ENCODE peak calls at places on chromosomes 1 and 21, in five cellular contexts. One of them, this sample, is unnamed.
A peak's percentile ranks its signal among the peaks of the same experiment; 100 is the strongest.

GRCh38 chr21:42061195-42061865 is 9.8 kb upstream of the UMODL1 start:
- DNase-seq in H1: no peak
- DNase-seq in stomach: no peak
- DNase-seq in heart left ventricle: peak; percentile 69
- DNase-seq in ovary: no peak
- DNase-seq in this sample: peak; percentile 88

GRCh38 chr1:205668951-205669340 is 11.4 kb downstream of the SLC45A3 start:
- DNase-seq in H1: no peak
- DNase-seq in stomach: no peak
- DNase-seq in heart left ventricle: no peak
- DNase-seq in ovary: no peak
- DNase-seq in this sample: peak; percentile 41

GRCh38 chr1:78627321-78627720 is 7.1 kb downstream of the IFI44L start:
- DNase-seq in H1: no peak
- DNase-seq in stomach: no peak
- DNase-seq in heart left ventricle: no peak
- DNase-seq in ovary: no peak
- DNase-seq in this sample: no peak

GRCh38 chr1:19484338-19484792 is 974 bp downstream of the CAPZB start:
- DNase-seq in H1: no peak
- DNase-seq in stomach: no peak
- DNase-seq in heart left ventricle: no peak
- DNase-seq in ovary: no peak
- DNase-seq in this sample: no peak

GRCh38 chr21:35303085-35303484 is 254.0 kb upstream of the RUNX1 start:
- DNase-seq in H1: no peak
- DNase-seq in stomach: no peak
- DNase-seq in heart left ventricle: no peak
- DNase-seq in ovary: no peak
- DNase-seq in this sample: no peak

GRCh38 chr1:234079896-234080295 is 175.4 kb downstream of the SLC35F3 start:
- DNase-seq in H1: no peak
- DNase-seq in stomach: no peak
- DNase-seq in heart left ventricle: no peak
- DNase-seq in ovary: no peak
- DNase-seq in this sample: no peak

GRCh38 chr1:39105061-39105840 is 79.1 kb downstream of the NDUFS5 start:
- DNase-seq in H1: no peak
- DNase-seq in stomach: peak; percentile 84
- DNase-seq in heart left ventricle: peak; percentile 81
- DNase-seq in ovary: peak; percentile 75
- DNase-seq in this sample: peak; percentile 42

GRCh38 chr1:36733748-36734147 is 251.0 kb upstream of the CSF3R start:
- DNase-seq in H1: no peak
- DNase-seq in stomach: no peak
- DNase-seq in heart left ventricle: no peak
- DNase-seq in ovary: no peak
- DNase-seq in this sample: no peak

GRCh38 chr1:172154571-172154970 is 265.9 kb upstream of the C1orf105 start:
- DNase-seq in H1: no peak
- DNase-seq in stomach: no peak
- DNase-seq in heart left ventricle: no peak
- DNase-seq in ovary: no peak
- DNase-seq in this sample: no peak

GRCh38 chr1:229127301-229127700 is 143.6 kb upstream of the RAB4A start:
- DNase-seq in H1: no peak
- DNase-seq in stomach: peak; percentile 49
- DNase-seq in heart left ventricle: no peak
- DNase-seq in ovary: no peak
- DNase-seq in this sample: no peak

GRCh38 chr1:65104854-65105540 is 43.0 kb upstream of the AK4 start:
- DNase-seq in H1: no peak
- DNase-seq in stomach: no peak
- DNase-seq in heart left ventricle: no peak
- DNase-seq in ovary: no peak
- DNase-seq in this sample: no peak

GRCh38 chr1:10638559-10639300 is 157.7 kb downstream of the CASZ1 start:
- DNase-seq in H1: no peak
- DNase-seq in stomach: no peak
- DNase-seq in heart left ventricle: no peak
- DNase-seq in ovary: no peak
- DNase-seq in this sample: no peak

GRCh38 chr1:171985639-171986038 is 144.3 kb downstream of the DNM3 start:
- DNase-seq in H1: no peak
- DNase-seq in stomach: no peak
- DNase-seq in heart left ventricle: no peak
- DNase-seq in ovary: no peak
- DNase-seq in this sample: no peak

GRCh38 chr1:1124508-1124785 is 8.6 kb upstream of the C1orf159 start:
- DNase-seq in H1: no peak
- DNase-seq in stomach: no peak
- DNase-seq in heart left ventricle: no peak
- DNase-seq in ovary: no peak
- DNase-seq in this sample: peak; percentile 85

GRCh38 chr1:64758233-64758632 is 13.4 kb downstream of the RAVER2 start:
- DNase-seq in H1: no peak
- DNase-seq in stomach: no peak
- DNase-seq in heart left ventricle: no peak
- DNase-seq in ovary: no peak
- DNase-seq in this sample: no peak

GRCh38 chr1:224632921-224633321 is 16.8 kb downstream of the CNIH3 start:
- DNase-seq in H1: no peak
- DNase-seq in stomach: no peak
- DNase-seq in heart left ventricle: no peak
- DNase-seq in ovary: no peak
- DNase-seq in this sample: no peak

GRCh38 chr21:39004776-39005605 is 178.3 kb downstream of the PSMG1 start:
- DNase-seq in H1: no peak
- DNase-seq in stomach: peak; percentile 35
- DNase-seq in heart left ventricle: peak; percentile 78
- DNase-seq in ovary: peak; percentile 74
- DNase-seq in this sample: no peak

GRCh38 chr1:39779137-39779536 is 8.0 kb upstream of the OXCT2 start:
- DNase-seq in H1: no peak
- DNase-seq in stomach: no peak
- DNase-seq in heart left ventricle: no peak
- DNase-seq in ovary: no peak
- DNase-seq in this sample: no peak

GRCh38 chr1:10835423-10836421 is 39.3 kb upstream of the CASZ1 start:
- DNase-seq in H1: peak; percentile 87
- DNase-seq in stomach: peak; percentile 73
- DNase-seq in heart left ventricle: no peak
- DNase-seq in ovary: no peak
- DNase-seq in this sample: no peak

GRCh38 chr1:195173753-195174152 is 1434.5 kb downstream of the KCNT2 start:
- DNase-seq in H1: no peak
- DNase-seq in stomach: no peak
- DNase-seq in heart left ventricle: no peak
- DNase-seq in ovary: no peak
- DNase-seq in this sample: no peak

GRCh38 chr1:24204116-24204515 is 17.0 kb upstream of the IFNLR1 start:
- DNase-seq in H1: no peak
- DNase-seq in stomach: no peak
- DNase-seq in heart left ventricle: no peak
- DNase-seq in ovary: no peak
- DNase-seq in this sample: no peak

GRCh38 chr1:93620841-93621210 is 60.8 kb downstream of the BCAR3 start:
- DNase-seq in H1: no peak
- DNase-seq in stomach: peak; percentile 68
- DNase-seq in heart left ventricle: no peak
- DNase-seq in ovary: no peak
- DNase-seq in this sample: no peak

GRCh38 chr1:37875833-37876232 is 16.4 kb upstream of the MTF1 start:
- DNase-seq in H1: no peak
- DNase-seq in stomach: no peak
- DNase-seq in heart left ventricle: no peak
- DNase-seq in ovary: no peak
- DNase-seq in this sample: no peak

GRCh38 chr1:156070523-156070922 is 9.6 kb downstream of the RAB25 start:
- DNase-seq in H1: no peak
- DNase-seq in stomach: no peak
- DNase-seq in heart left ventricle: no peak
- DNase-seq in ovary: no peak
- DNase-seq in this sample: no peak

GRCh38 chr21:34790341-34790740 is 121.5 kb downstream of the CLIC6 start:
- DNase-seq in H1: no peak
- DNase-seq in stomach: no peak
- DNase-seq in heart left ventricle: no peak
- DNase-seq in ovary: no peak
- DNase-seq in this sample: no peak

GRCh38 chr1:202029727-202030126 is 19.3 kb downstream of the ELF3 start:
- DNase-seq in H1: no peak
- DNase-seq in stomach: no peak
- DNase-seq in heart left ventricle: no peak
- DNase-seq in ovary: no peak
- DNase-seq in this sample: no peak

GRCh38 chr1:151511636-151512215 is 539 bp downstream of the CGN start:
- DNase-seq in H1: no peak
- DNase-seq in stomach: peak; percentile 65
- DNase-seq in heart left ventricle: no peak
- DNase-seq in ovary: no peak
- DNase-seq in this sample: peak; percentile 35

GRCh38 chr1:12151465-12151864 is 15.3 kb upstream of the TNFRSF1B start:
- DNase-seq in H1: no peak
- DNase-seq in stomach: no peak
- DNase-seq in heart left ventricle: peak; percentile 5
- DNase-seq in ovary: no peak
- DNase-seq in this sample: no peak

GRCh38 chr1:12148958-12149790 is 17.6 kb upstream of the TNFRSF1B start:
- DNase-seq in H1: no peak
- DNase-seq in stomach: no peak
- DNase-seq in heart left ventricle: peak; percentile 3
- DNase-seq in ovary: no peak
- DNase-seq in this sample: peak; percentile 68

GRCh38 chr1:12152106-12152891 is 14.5 kb upstream of the TNFRSF1B start:
- DNase-seq in H1: no peak
- DNase-seq in stomach: no peak
- DNase-seq in heart left ventricle: peak; percentile 16
- DNase-seq in ovary: no peak
- DNase-seq in this sample: peak; percentile 79

GRCh38 chr1:12149791-12150175 is 17.0 kb upstream of the TNFRSF1B start:
- DNase-seq in H1: no peak
- DNase-seq in stomach: no peak
- DNase-seq in heart left ventricle: peak; percentile 8
- DNase-seq in ovary: no peak
- DNase-seq in this sample: no peak

GRCh38 chr1:12150456-12151200 is 16.2 kb upstream of the TNFRSF1B start:
- DNase-seq in H1: no peak
- DNase-seq in stomach: no peak
- DNase-seq in heart left ventricle: peak; percentile 20
- DNase-seq in ovary: no peak
- DNase-seq in this sample: no peak
- TF ChIP-seq POLR2A in H1: no peak
- TF ChIP-seq POLR2A in stomach: no peak
- TF ChIP-seq POLR2A in heart left ventricle: no peak
- TF ChIP-seq POLR2A in ovary: no peak
- TF ChIP-seq POLR2A in this sample: no peak

DNA sequence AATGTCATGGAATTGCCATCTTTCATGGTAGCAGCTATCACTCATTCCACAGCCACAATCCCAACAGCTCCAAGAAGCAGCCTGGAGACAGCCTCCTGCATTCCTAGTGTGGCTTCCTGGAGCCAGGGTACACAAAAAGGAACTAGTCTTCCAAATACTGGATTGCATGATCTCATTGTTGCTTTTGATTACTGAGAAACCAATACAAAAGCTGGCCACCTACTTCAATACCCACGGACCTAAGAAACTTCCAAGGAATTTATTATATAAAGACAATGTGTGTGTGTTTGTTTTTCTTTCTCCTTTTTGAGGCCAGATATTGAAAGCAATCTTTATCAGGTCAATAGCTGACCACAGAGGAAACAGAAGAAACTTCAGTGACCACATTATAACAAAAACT is 25.6 kb downstream of the CEP170 start:
- DNase-seq in H1: no peak
- DNase-seq in stomach: no peak
- DNase-seq in heart left ventricle: no peak
- DNase-seq in ovary: no peak
- DNase-seq in this sample: no peak
- H3K27ac ChIP-seq in H1: no peak overlapping the region
- H3K27ac ChIP-seq in stomach: no peak overlapping the region
- H3K27ac ChIP-seq in heart left ventricle: no peak overlapping the region
- H3K27ac ChIP-seq in ovary: no peak overlapping the region
- H3K27ac ChIP-seq in this sample: no peak overlapping the region

DNA sequence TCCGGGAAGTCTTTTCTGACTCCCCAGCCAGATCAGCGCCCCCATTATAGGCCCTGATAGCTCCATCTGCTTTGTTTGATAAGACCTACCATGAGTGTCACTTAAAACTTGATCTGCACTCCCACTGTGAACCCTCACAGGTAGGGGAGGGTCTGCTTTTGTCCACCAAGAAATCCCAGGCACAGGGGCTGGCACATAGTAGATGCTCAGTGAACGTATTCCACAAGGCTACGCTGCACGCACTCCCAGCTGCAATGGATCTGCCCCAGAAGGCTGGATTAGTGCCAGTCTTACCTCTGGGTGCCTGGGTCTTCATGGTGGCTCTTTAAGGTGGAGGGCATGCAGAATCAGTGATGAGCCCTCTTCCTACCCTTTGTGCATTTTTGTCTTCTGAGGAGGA is 447.1 kb downstream of the PTPRU start:
- DNase-seq in H1: no peak
- DNase-seq in stomach: no peak
- DNase-seq in heart left ventricle: no peak
- DNase-seq in ovary: no peak
- DNase-seq in this sample: no peak
- TF ChIP-seq CTCF in H1: no peak
- TF ChIP-seq CTCF in stomach: no peak
- TF ChIP-seq CTCF in heart left ventricle: no peak
- TF ChIP-seq CTCF in ovary: no peak
- TF ChIP-seq CTCF in this sample: no peak

DNA sequence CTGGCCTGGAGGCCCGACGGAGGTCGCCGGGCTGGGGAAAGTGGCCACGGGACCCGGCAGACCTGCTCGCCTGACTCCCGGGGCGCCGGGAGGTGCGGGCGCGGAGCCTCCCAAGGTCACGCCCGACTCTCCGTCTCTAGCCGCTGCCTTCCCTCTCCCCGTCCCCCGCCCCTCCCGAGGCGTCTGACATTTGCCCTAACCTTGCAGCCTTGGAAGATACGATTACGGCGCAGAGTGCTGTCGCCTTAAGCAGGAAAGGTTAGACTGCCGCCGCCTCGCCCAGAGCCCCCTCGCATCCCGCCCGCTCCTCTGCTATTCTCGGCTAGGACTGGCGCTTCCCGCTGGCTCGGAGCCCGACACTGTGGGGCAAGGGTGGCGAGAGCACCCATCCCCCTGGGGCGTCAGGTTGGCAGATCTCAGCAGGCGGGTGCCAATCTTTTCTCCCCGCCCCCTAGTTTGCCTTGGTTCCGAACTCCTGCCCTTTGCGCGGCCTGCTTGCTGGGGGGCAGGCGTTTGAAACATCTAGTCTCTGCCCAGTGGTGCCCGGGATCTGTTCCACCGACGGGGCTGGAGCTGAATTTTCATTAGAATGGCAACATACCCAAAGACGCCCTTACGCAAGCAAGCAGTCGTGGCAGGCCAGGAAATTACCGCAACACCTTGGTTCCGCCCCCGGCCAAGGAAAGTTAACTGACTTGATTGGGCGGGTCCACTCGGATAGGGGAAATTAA is 841 bp downstream of the PGM1 start:
- DNase-seq in H1: peak; percentile 31
- DNase-seq in stomach: peak; percentile 77
- DNase-seq in heart left ventricle: peak; percentile 91
- DNase-seq in ovary: peak; percentile 70
- DNase-seq in this sample: peak; percentile 76
- TF ChIP-seq POLR2A in H1: peak; percentile 19
- TF ChIP-seq POLR2A in stomach: no peak
- TF ChIP-seq POLR2A in heart left ventricle: no peak
- TF ChIP-seq POLR2A in ovary: peak; percentile 1
- TF ChIP-seq POLR2A in this sample: peak; percentile 67

GRCh38 chr1:219279017-219279770 is 105.5 kb downstream of the LYPLAL1 start:
- DNase-seq in H1: no peak
- DNase-seq in stomach: no peak
- DNase-seq in heart left ventricle: no peak
- DNase-seq in ovary: no peak
- DNase-seq in this sample: no peak
- H3K27ac ChIP-seq in H1: no peak overlapping the region
- H3K27ac ChIP-seq in stomach: no peak overlapping the region
- H3K27ac ChIP-seq in heart left ventricle: no peak overlapping the region
- H3K27ac ChIP-seq in ovary: no peak overlapping the region
- H3K27ac ChIP-seq in this sample: no peak overlapping the region